ENCODE peak calls at places on chromosomes 13 and 19, in five cellular contexts. One of them, this sample, is unnamed.

GRCh38 chr13:23723463-23723862 is 153.3 kb downstream of the TNFRSF19 start:
- DNase-seq in HCT116: no peak
- DNase-seq in HTR-8/SVneo: no peak
- DNase-seq in posterior vena cava: no peak
- DNase-seq in T1000: no peak
- DNase-seq in this sample: no peak

GRCh38 chr19:6743071-6743470 is 3.6 kb downstream of the TRIP10 start:
- DNase-seq in HCT116: no peak
- DNase-seq in HTR-8/SVneo: no peak
- DNase-seq in posterior vena cava: no peak
- DNase-seq in T1000: no peak
- DNase-seq in this sample: no peak

GRCh38 chr13:113980489-113981064 is 6.7 kb upstream of the C13orf46 start:
- DNase-seq in HCT116: no peak
- DNase-seq in HTR-8/SVneo: no peak
- DNase-seq in posterior vena cava: no peak
- DNase-seq in T1000: no peak
- DNase-seq in this sample: no peak

GRCh38 chr19:33447336-33448158 is 74.0 kb downstream of the CEBPG start:
- DNase-seq in HCT116: no peak
- DNase-seq in HTR-8/SVneo: no peak
- DNase-seq in posterior vena cava: peak
- DNase-seq in T1000: no peak
- DNase-seq in this sample: no peak

GRCh38 chr19:719081-719512 is 10.4 kb downstream of the PALM start:
- DNase-seq in HCT116: no peak
- DNase-seq in HTR-8/SVneo: no peak
- DNase-seq in posterior vena cava: peak
- DNase-seq in T1000: no peak
- DNase-seq in this sample: no peak

GRCh38 chr13:78393286-78393685 is 210.1 kb downstream of the POU4F1 start:
- DNase-seq in HCT116: no peak
- DNase-seq in HTR-8/SVneo: no peak
- DNase-seq in posterior vena cava: no peak
- DNase-seq in T1000: no peak
- DNase-seq in this sample: no peak

GRCh38 chr13:33452873-33453558 is 167.5 kb upstream of the STARD13 start:
- DNase-seq in HCT116: no peak
- DNase-seq in HTR-8/SVneo: no peak
- DNase-seq in posterior vena cava: no peak
- DNase-seq in T1000: no peak
- DNase-seq in this sample: no peak

GRCh38 chr13:110265682-110266430 is 41.1 kb downstream of the COL4A1 start:
- DNase-seq in HCT116: no peak
- DNase-seq in HTR-8/SVneo: no peak
- DNase-seq in posterior vena cava: peak
- DNase-seq in T1000: no peak
- DNase-seq in this sample: no peak

GRCh38 chr19:54430306-54431254 is 15.3 kb downstream of the TTYH1 start:
- DNase-seq in HCT116: peak
- DNase-seq in HTR-8/SVneo: peak
- DNase-seq in posterior vena cava: peak
- DNase-seq in T1000: no peak
- DNase-seq in this sample: no peak

GRCh38 chr19:3617463-3617862 is 9.1 kb downstream of the CACTIN start:
- DNase-seq in HCT116: no peak
- DNase-seq in HTR-8/SVneo: no peak
- DNase-seq in posterior vena cava: peak
- DNase-seq in T1000: no peak
- DNase-seq in this sample: no peak

GRCh38 chr19:10580979-10581631 is 6.0 kb downstream of the AP1M2 start:
- DNase-seq in HCT116: peak
- DNase-seq in HTR-8/SVneo: peak
- DNase-seq in posterior vena cava: peak
- DNase-seq in T1000: peak
- DNase-seq in this sample: peak

GRCh38 chr13:35733832-35734231 is 257.3 kb upstream of the MAB21L1 start:
- DNase-seq in HCT116: no peak
- DNase-seq in HTR-8/SVneo: no peak
- DNase-seq in posterior vena cava: no peak
- DNase-seq in T1000: no peak
- DNase-seq in this sample: peak

GRCh38 chr19:51514866-51515481 is 13.4 kb upstream of the SIGLEC12 start:
- DNase-seq in HCT116: peak
- DNase-seq in HTR-8/SVneo: peak
- DNase-seq in posterior vena cava: no peak
- DNase-seq in T1000: no peak
- DNase-seq in this sample: peak

GRCh38 chr19:4337906-4338440 is 654 bp downstream of the STAP2 start:
- DNase-seq in HCT116: no peak
- DNase-seq in HTR-8/SVneo: no peak
- DNase-seq in posterior vena cava: no peak
- DNase-seq in T1000: no peak
- DNase-seq in this sample: no peak

GRCh38 chr19:15252398-15253018 is 20.3 kb upstream of the EPHX3 start:
- DNase-seq in HCT116: no peak
- DNase-seq in HTR-8/SVneo: no peak
- DNase-seq in posterior vena cava: no peak
- DNase-seq in T1000: no peak
- DNase-seq in this sample: peak

GRCh38 chr13:25783480-25784081 is 268.2 kb downstream of the SHISA2 start:
- DNase-seq in HCT116: no peak
- DNase-seq in HTR-8/SVneo: no peak
- DNase-seq in posterior vena cava: no peak
- DNase-seq in T1000: no peak
- DNase-seq in this sample: no peak

GRCh38 chr13:67117010-67117550 is 113.1 kb downstream of the PCDH9 start:
- DNase-seq in HCT116: no peak
- DNase-seq in HTR-8/SVneo: no peak
- DNase-seq in posterior vena cava: no peak
- DNase-seq in T1000: no peak
- DNase-seq in this sample: no peak

GRCh38 chr13:40406405-40407138 is 259.9 kb downstream of the FOXO1 start:
- DNase-seq in HCT116: peak
- DNase-seq in HTR-8/SVneo: peak
- DNase-seq in posterior vena cava: no peak
- DNase-seq in T1000: no peak
- DNase-seq in this sample: no peak

GRCh38 chr19:29687244-29687896 is 22.1 kb downstream of the PLEKHF1 start:
- DNase-seq in HCT116: no peak
- DNase-seq in HTR-8/SVneo: peak
- DNase-seq in posterior vena cava: peak
- DNase-seq in T1000: peak
- DNase-seq in this sample: peak

GRCh38 chr13:113874177-113874576 is 10.3 kb upstream of the GAS6 start:
- DNase-seq in HCT116: no peak
- DNase-seq in HTR-8/SVneo: no peak
- DNase-seq in posterior vena cava: peak
- DNase-seq in T1000: no peak
- DNase-seq in this sample: no peak

GRCh38 chr19:4119763-4120162 is 4.2 kb downstream of the MAP2K2 start:
- DNase-seq in HCT116: no peak
- DNase-seq in HTR-8/SVneo: no peak
- DNase-seq in posterior vena cava: no peak
- DNase-seq in T1000: no peak
- DNase-seq in this sample: no peak

GRCh38 chr13:49108204-49108603 is 111.9 kb upstream of the MLNR start:
- DNase-seq in HCT116: no peak
- DNase-seq in HTR-8/SVneo: no peak
- DNase-seq in posterior vena cava: no peak
- DNase-seq in T1000: no peak
- DNase-seq in this sample: no peak

GRCh38 chr19:42276821-42277220 is 7.8 kb downstream of the CIC start:
- DNase-seq in HCT116: no peak
- DNase-seq in HTR-8/SVneo: no peak
- DNase-seq in posterior vena cava: no peak
- DNase-seq in T1000: no peak
- DNase-seq in this sample: no peak

GRCh38 chr19:6527893-6528543 is 2.8 kb upstream of the TNFSF9 start:
- DNase-seq in HCT116: no peak
- DNase-seq in HTR-8/SVneo: no peak
- DNase-seq in posterior vena cava: no peak
- DNase-seq in T1000: no peak
- DNase-seq in this sample: no peak

GRCh38 chr19:45518469-45518826 is 11.2 kb downstream of the VASP start:
- DNase-seq in HCT116: no peak
- DNase-seq in HTR-8/SVneo: no peak
- DNase-seq in posterior vena cava: no peak
- DNase-seq in T1000: no peak
- DNase-seq in this sample: no peak

GRCh38 chr13:50635504-50635903 is 208.0 kb downstream of the DLEU7 start:
- DNase-seq in HCT116: no peak
- DNase-seq in HTR-8/SVneo: no peak
- DNase-seq in posterior vena cava: no peak
- DNase-seq in T1000: no peak
- DNase-seq in this sample: no peak

GRCh38 chr13:112181336-112182051 is 114.5 kb downstream of the SOX1 start:
- DNase-seq in HCT116: no peak
- DNase-seq in HTR-8/SVneo: no peak
- DNase-seq in posterior vena cava: no peak
- DNase-seq in T1000: no peak
- DNase-seq in this sample: no peak

GRCh38 chr19:12990447-12990846 is 4.8 kb upstream of the NFIX start:
- DNase-seq in HCT116: no peak
- DNase-seq in HTR-8/SVneo: no peak
- DNase-seq in posterior vena cava: no peak
- DNase-seq in T1000: no peak
- DNase-seq in this sample: no peak

GRCh38 chr13:73657821-73658540 is 476.2 kb downstream of the KLF12 start:
- DNase-seq in HCT116: no peak
- DNase-seq in HTR-8/SVneo: no peak
- DNase-seq in posterior vena cava: peak
- DNase-seq in T1000: no peak
- DNase-seq in this sample: no peak

GRCh38 chr13:21055016-21055415 is 6.4 kb downstream of the LATS2 start:
- DNase-seq in HCT116: no peak
- DNase-seq in HTR-8/SVneo: no peak
- DNase-seq in posterior vena cava: no peak
- DNase-seq in T1000: no peak
- DNase-seq in this sample: no peak

GRCh38 chr13:68715651-68716050 is 1392.0 kb upstream of the ATXN8OS start:
- DNase-seq in HCT116: no peak
- DNase-seq in HTR-8/SVneo: no peak
- DNase-seq in posterior vena cava: no peak
- DNase-seq in T1000: no peak
- DNase-seq in this sample: no peak

GRCh38 chr13:41970022-41970421 is 9.1 kb upstream of the VWA8 start:
- DNase-seq in HCT116: no peak
- DNase-seq in HTR-8/SVneo: no peak
- DNase-seq in posterior vena cava: no peak
- DNase-seq in T1000: no peak
- DNase-seq in this sample: no peak